ENCODE peak calls at places on chromosomes 16 and 17, in five cellular contexts. One of them, this sample, is unnamed.
A peak's percentile ranks its signal among the peaks of the same experiment; 100 is the strongest.

GRCh38 chr16:86519649-86520316 is 9.5 kb downstream of the FOXF1 start:
- DNase-seq in activated T-helper 1 cell treated with anti-CD3 and anti-CD28 coated beads, Interleukin-12 subunit alpha, Interleukin-12 subunit beta, Interleukin-2, Interleukin-4 antibody, amounts not matched to agents 30 ng/mL and 10 ng/mL and 1 ng/mL, durations not matched to agents 14 hours and 24 hours and 36 hours: peak; percentile 47
- DNase-seq in HT1080: peak; percentile 36
- DNase-seq in AG04450: peak; percentile 51
- DNase-seq in neuronal stem cell: peak; percentile 67
- DNase-seq in this sample: peak; percentile 41

GRCh38 chr17:17075037-17075755 is 32.9 kb downstream of the MPRIP start:
- DNase-seq in HT1080: no peak
- DNase-seq in AG04450: peak; percentile 65
- DNase-seq in neuronal stem cell: no peak
- DNase-seq in activated T-helper 1 cell treated with anti-CD3 and anti-CD28 coated beads, Interleukin-12 subunit alpha, Interleukin-12 subunit beta, Interleukin-2, Interleukin-4 antibody, amounts not matched to agents 30 ng/mL and 10 ng/mL and 1 ng/mL, durations not matched to agents 14 hours and 24 hours and 36 hours: no peak
- DNase-seq in this sample: no peak

GRCh38 chr16:17463335-17463734 is 7.4 kb downstream of the XYLT1 start:
- DNase-seq in neuronal stem cell: no peak
- DNase-seq in HT1080: no peak
- DNase-seq in activated T-helper 1 cell treated with anti-CD3 and anti-CD28 coated beads, Interleukin-12 subunit alpha, Interleukin-12 subunit beta, Interleukin-2, Interleukin-4 antibody, amounts not matched to agents 30 ng/mL and 10 ng/mL and 1 ng/mL, durations not matched to agents 14 hours and 24 hours and 36 hours: no peak
- DNase-seq in AG04450: no peak
- DNase-seq in this sample: no peak

GRCh38 chr17:79834575-79835469 is 4.4 kb downstream of the CBX4 start:
- DNase-seq in HT1080: no peak
- DNase-seq in neuronal stem cell: no peak
- DNase-seq in activated T-helper 1 cell treated with anti-CD3 and anti-CD28 coated beads, Interleukin-12 subunit alpha, Interleukin-12 subunit beta, Interleukin-2, Interleukin-4 antibody, amounts not matched to agents 30 ng/mL and 10 ng/mL and 1 ng/mL, durations not matched to agents 14 hours and 24 hours and 36 hours: no peak
- DNase-seq in AG04450: no peak
- DNase-seq in this sample: peak; percentile 67

GRCh38 chr17:79301469-79301868 is 226.8 kb downstream of the ENGASE start:
- DNase-seq in neuronal stem cell: no peak
- DNase-seq in activated T-helper 1 cell treated with anti-CD3 and anti-CD28 coated beads, Interleukin-12 subunit alpha, Interleukin-12 subunit beta, Interleukin-2, Interleukin-4 antibody, amounts not matched to agents 30 ng/mL and 10 ng/mL and 1 ng/mL, durations not matched to agents 14 hours and 24 hours and 36 hours: no peak
- DNase-seq in HT1080: no peak
- DNase-seq in AG04450: no peak
- DNase-seq in this sample: no peak

GRCh38 chr16:56145369-56145768 is 45.9 kb upstream of the GNAO1 start:
- DNase-seq in activated T-helper 1 cell treated with anti-CD3 and anti-CD28 coated beads, Interleukin-12 subunit alpha, Interleukin-12 subunit beta, Interleukin-2, Interleukin-4 antibody, amounts not matched to agents 30 ng/mL and 10 ng/mL and 1 ng/mL, durations not matched to agents 14 hours and 24 hours and 36 hours: no peak
- DNase-seq in AG04450: no peak
- DNase-seq in neuronal stem cell: no peak
- DNase-seq in HT1080: no peak
- DNase-seq in this sample: no peak

GRCh38 chr17:53736516-53737274 is 86.0 kb upstream of the KIF2B start:
- DNase-seq in activated T-helper 1 cell treated with anti-CD3 and anti-CD28 coated beads, Interleukin-12 subunit alpha, Interleukin-12 subunit beta, Interleukin-2, Interleukin-4 antibody, amounts not matched to agents 30 ng/mL and 10 ng/mL and 1 ng/mL, durations not matched to agents 14 hours and 24 hours and 36 hours: no peak
- DNase-seq in neuronal stem cell: no peak
- DNase-seq in AG04450: no peak
- DNase-seq in HT1080: no peak
- DNase-seq in this sample: no peak

GRCh38 chr16:15610369-15610871 is 32.5 kb downstream of the MARF1 start:
- DNase-seq in neuronal stem cell: no peak
- DNase-seq in AG04450: no peak
- DNase-seq in HT1080: no peak
- DNase-seq in activated T-helper 1 cell treated with anti-CD3 and anti-CD28 coated beads, Interleukin-12 subunit alpha, Interleukin-12 subunit beta, Interleukin-2, Interleukin-4 antibody, amounts not matched to agents 30 ng/mL and 10 ng/mL and 1 ng/mL, durations not matched to agents 14 hours and 24 hours and 36 hours: no peak
- DNase-seq in this sample: no peak

GRCh38 chr17:4229627-4230026 is 34.2 kb downstream of the ANKFY1 start:
- DNase-seq in neuronal stem cell: no peak
- DNase-seq in AG04450: no peak
- DNase-seq in activated T-helper 1 cell treated with anti-CD3 and anti-CD28 coated beads, Interleukin-12 subunit alpha, Interleukin-12 subunit beta, Interleukin-2, Interleukin-4 antibody, amounts not matched to agents 30 ng/mL and 10 ng/mL and 1 ng/mL, durations not matched to agents 14 hours and 24 hours and 36 hours: no peak
- DNase-seq in HT1080: peak; percentile 83
- DNase-seq in this sample: no peak

GRCh38 chr17:40699359-40699758 is 4.2 kb downstream of the KRT24 start:
- DNase-seq in HT1080: no peak
- DNase-seq in AG04450: no peak
- DNase-seq in neuronal stem cell: no peak
- DNase-seq in activated T-helper 1 cell treated with anti-CD3 and anti-CD28 coated beads, Interleukin-12 subunit alpha, Interleukin-12 subunit beta, Interleukin-2, Interleukin-4 antibody, amounts not matched to agents 30 ng/mL and 10 ng/mL and 1 ng/mL, durations not matched to agents 14 hours and 24 hours and 36 hours: no peak
- DNase-seq in this sample: no peak

GRCh38 chr17:53588317-53588716 is 234.4 kb upstream of the KIF2B start:
- DNase-seq in neuronal stem cell: no peak
- DNase-seq in HT1080: no peak
- DNase-seq in AG04450: no peak
- DNase-seq in activated T-helper 1 cell treated with anti-CD3 and anti-CD28 coated beads, Interleukin-12 subunit alpha, Interleukin-12 subunit beta, Interleukin-2, Interleukin-4 antibody, amounts not matched to agents 30 ng/mL and 10 ng/mL and 1 ng/mL, durations not matched to agents 14 hours and 24 hours and 36 hours: no peak
- DNase-seq in this sample: no peak

GRCh38 chr17:50262001-50262794 is 12.1 kb upstream of the TMEM92 start:
- DNase-seq in neuronal stem cell: no peak
- DNase-seq in AG04450: no peak
- DNase-seq in activated T-helper 1 cell treated with anti-CD3 and anti-CD28 coated beads, Interleukin-12 subunit alpha, Interleukin-12 subunit beta, Interleukin-2, Interleukin-4 antibody, amounts not matched to agents 30 ng/mL and 10 ng/mL and 1 ng/mL, durations not matched to agents 14 hours and 24 hours and 36 hours: no peak
- DNase-seq in HT1080: no peak
- DNase-seq in this sample: no peak

GRCh38 chr17:37607637-37608368 is 1.4 kb downstream of the SYNRG start:
- DNase-seq in HT1080: no peak
- DNase-seq in neuronal stem cell: no peak
- DNase-seq in AG04450: no peak
- DNase-seq in activated T-helper 1 cell treated with anti-CD3 and anti-CD28 coated beads, Interleukin-12 subunit alpha, Interleukin-12 subunit beta, Interleukin-2, Interleukin-4 antibody, amounts not matched to agents 30 ng/mL and 10 ng/mL and 1 ng/mL, durations not matched to agents 14 hours and 24 hours and 36 hours: peak; percentile 5
- DNase-seq in this sample: peak; percentile 15

GRCh38 chr16:14545346-14545884 is 84.6 kb downstream of the PARN start:
- DNase-seq in neuronal stem cell: no peak
- DNase-seq in activated T-helper 1 cell treated with anti-CD3 and anti-CD28 coated beads, Interleukin-12 subunit alpha, Interleukin-12 subunit beta, Interleukin-2, Interleukin-4 antibody, amounts not matched to agents 30 ng/mL and 10 ng/mL and 1 ng/mL, durations not matched to agents 14 hours and 24 hours and 36 hours: no peak
- DNase-seq in AG04450: no peak
- DNase-seq in HT1080: no peak
- DNase-seq in this sample: no peak

GRCh38 chr17:19379306-19380075 is 1.2 kb downstream of the MAPK7 start:
- DNase-seq in activated T-helper 1 cell treated with anti-CD3 and anti-CD28 coated beads, Interleukin-12 subunit alpha, Interleukin-12 subunit beta, Interleukin-2, Interleukin-4 antibody, amounts not matched to agents 30 ng/mL and 10 ng/mL and 1 ng/mL, durations not matched to agents 14 hours and 24 hours and 36 hours: no peak
- DNase-seq in neuronal stem cell: no peak
- DNase-seq in AG04450: no peak
- DNase-seq in HT1080: no peak
- DNase-seq in this sample: no peak

GRCh38 chr17:4199818-4200402 is 56.9 kb downstream of the CYB5D2 start:
- DNase-seq in AG04450: no peak
- DNase-seq in activated T-helper 1 cell treated with anti-CD3 and anti-CD28 coated beads, Interleukin-12 subunit alpha, Interleukin-12 subunit beta, Interleukin-2, Interleukin-4 antibody, amounts not matched to agents 30 ng/mL and 10 ng/mL and 1 ng/mL, durations not matched to agents 14 hours and 24 hours and 36 hours: no peak
- DNase-seq in neuronal stem cell: peak; percentile 39
- DNase-seq in HT1080: peak; percentile 18
- DNase-seq in this sample: peak; percentile 10

GRCh38 chr16:86529160-86529559 is 18.8 kb downstream of the FOXF1 start:
- DNase-seq in activated T-helper 1 cell treated with anti-CD3 and anti-CD28 coated beads, Interleukin-12 subunit alpha, Interleukin-12 subunit beta, Interleukin-2, Interleukin-4 antibody, amounts not matched to agents 30 ng/mL and 10 ng/mL and 1 ng/mL, durations not matched to agents 14 hours and 24 hours and 36 hours: no peak
- DNase-seq in neuronal stem cell: no peak
- DNase-seq in AG04450: no peak
- DNase-seq in HT1080: peak; percentile 18
- DNase-seq in this sample: no peak